ENCODE peak calls at places on chromosomes 1 and 21, in six cellular contexts. V, H, O, P, J and E are unnamed samples.

GRCh38 chr1:77438239-77438913 is 156.6 kb downstream of the AK5 start:
- DNase-seq in V (no peak), H (no peak), O (peak; percentile 6), P (no peak), J (peak; percentile 82), E (no peak)

GRCh38 chr1:90951009-90951408 is 70.8 kb downstream of the ZNF644 start:
- DNase-seq in V (no peak), H (no peak), O (no peak), P (no peak), J (no peak), E (no peak)

GRCh38 chr1:152951711-152952110 is 4.7 kb downstream of the SPRR5 start:
- DNase-seq in V (no peak), H (no peak), O (no peak), P (no peak), J (no peak), E (no peak)

GRCh38 chr1:201648911-201649775 is 110.2 kb downstream of the NAV1 start:
- DNase-seq in V (no peak), H (peak; percentile 21), O (no peak), P (no peak), J (peak; percentile 37), E (no peak)

GRCh38 chr1:168979303-168979702 is 127.2 kb upstream of the ATP1B1 start:
- DNase-seq in V (no peak), H (peak; percentile 11), O (no peak), P (no peak), J (no peak), E (no peak)

GRCh38 chr1:86748622-86749373 is 44.4 kb downstream of the SH3GLB1 start:
- DNase-seq in V (no peak), H (no peak), O (no peak), P (no peak), J (no peak), E (no peak)

GRCh38 chr21:14474995-14475394 is 71.1 kb downstream of the SAMSN1 start:
- DNase-seq in V (no peak), H (no peak), O (no peak), P (no peak), J (no peak), E (no peak)

GRCh38 chr1:165069829-165070228 is 286.7 kb downstream of the LMX1A start:
- DNase-seq in V (no peak), H (no peak), O (no peak), P (no peak), J (no peak), E (no peak)

GRCh38 chr1:117826551-117827078 is 102.8 kb downstream of the GDAP2 start:
- DNase-seq in V (peak; percentile 38), H (peak; percentile 54), O (peak; percentile 68), P (no peak), J (peak; percentile 95), E (no peak)

GRCh38 chr1:30033276-30034104 is 689.9 kb downstream of the MATN1 start:
- DNase-seq in V (no peak), H (no peak), O (no peak), P (no peak), J (no peak), E (no peak)

GRCh38 chr1:182054698-182055326 is 6.7 kb downstream of the ZNF648 start:
- DNase-seq in V (peak; percentile 65), H (peak; percentile 50), O (no peak), P (peak; percentile 22), J (peak; percentile 23), E (peak; percentile 52)

GRCh38 chr1:164518692-164519332 is 40.2 kb upstream of the PBX1 start:
- DNase-seq in V (no peak), H (no peak), O (no peak), P (no peak), J (no peak), E (no peak)

GRCh38 chr1:6508154-6508875 is 16.8 kb upstream of the PLEKHG5 start:
- DNase-seq in V (peak; percentile 44), H (no peak), O (no peak), P (no peak), J (no peak), E (no peak)

GRCh38 chr21:37119421-37120218 is 46.6 kb downstream of the TTC3 start:
- DNase-seq in V (peak; percentile 1), H (no peak), O (no peak), P (no peak), J (no peak), E (no peak)